ENCODE peak calls at places on chromosome 1, in nine cellular contexts. S is hepatocyte, Q is OCI-LY7, V is neural progenitor cell, T is PC-3, C is fibroblast of lung, A is HepG2, X is K562, E is IMR-90. F is an unnamed sample.
A peak's percentile ranks its signal among the peaks of the same experiment; 100 is the strongest.

GRCh38 chr1:226572325-226572726 is 23.8 kb downstream of the STUM start:
- DNase-seq in S (no peak), Q (no peak), V (no peak), T (no peak), C (no peak), A (no peak), X (no peak), E (no peak), F (no peak)

GRCh38 chr1:196557797-196558196 is 50.4 kb downstream of the KCNT2 start:
- DNase-seq in S (no peak), Q (no peak), V (no peak), T (no peak), C (peak; percentile 7), A (no peak), X (no peak), E (no peak), F (no peak)

GRCh38 chr1:24541711-24542346 is 14.1 kb upstream of the NCMAP start:
- DNase-seq in S (peak; percentile 35), Q (no peak), V (peak; percentile 53), T (no peak), C (no peak), A (peak; percentile 25), X (no peak), E (no peak), F (peak; percentile 55)

GRCh38 chr1:37822942-37823865 is 15.2 kb upstream of the YRDC start:
- DNase-seq in S (no peak), Q (no peak), V (no peak), T (peak; percentile 44), C (no peak), A (no peak), X (no peak), E (peak; percentile 56), F (no peak)

GRCh38 chr1:9313576-9313975 is 20.9 kb downstream of the SPSB1 start:
- DNase-seq in S (no peak), Q (no peak), V (no peak), T (no peak), C (no peak), A (no peak), X (no peak), E (no peak), F (no peak)

GRCh38 chr1:222284466-222284865 is 263.4 kb downstream of the HHIPL2 start:
- DNase-seq in S (no peak), Q (no peak), V (no peak), T (no peak), C (peak; percentile 66), A (no peak), X (no peak), E (peak; percentile 63), F (no peak)

GRCh38 chr1:53943490-53944043 is 1.9 kb downstream of the IFT25 start:
- DNase-seq in S (no peak), Q (no peak), V (no peak), T (no peak), C (no peak), A (no peak), X (no peak), E (no peak), F (no peak)

GRCh38 chr1:32091176-32091575 is 16.7 kb upstream of the KPNA6 start:
- DNase-seq in S (no peak), Q (no peak), V (no peak), T (no peak), C (no peak), A (no peak), X (no peak), E (no peak), F (no peak)

GRCh38 chr1:100866041-100866900 is 28.4 kb downstream of the EXTL2 start:
- DNase-seq in S (peak; percentile 44), Q (peak; percentile 42), V (peak; percentile 18), T (peak; percentile 59), C (peak; percentile 75), A (peak; percentile 10), X (peak; percentile 31), E (peak; percentile 70), F (peak; percentile 29)

GRCh38 chr1:185560760-185561159 is 173.4 kb upstream of the HMCN1 start:
- DNase-seq in S (no peak), Q (no peak), V (no peak), T (no peak), C (no peak), A (no peak), X (no peak), E (no peak), F (no peak)

GRCh38 chr1:208047476-208047934 is 136.6 kb upstream of the CD34 start:
- DNase-seq in S (peak; percentile 76), Q (no peak), V (no peak), T (no peak), C (peak; percentile 91), A (peak; percentile 68), X (no peak), E (peak; percentile 43), F (no peak)

GRCh38 chr1:20601123-20601825 is 12.4 kb downstream of the CDA start:
- DNase-seq in S (no peak), Q (peak; percentile 8), V (no peak), T (peak; percentile 84), C (peak; percentile 28), A (no peak), X (peak; percentile 42), E (peak; percentile 64), F (no peak)

GRCh38 chr1:15332952-15333715 is 76.6 kb upstream of the EFHD2 start:
- DNase-seq in S (no peak), Q (no peak), V (no peak), T (no peak), C (no peak), A (no peak), X (no peak), E (no peak), F (no peak)

GRCh38 chr1:236724049-236724448 is 37.8 kb downstream of the ACTN2 start:
- DNase-seq in S (no peak), Q (no peak), V (no peak), T (no peak), C (no peak), A (no peak), X (no peak), E (no peak), F (no peak)
- H3K4me3 ChIP-seq in S (no peak overlapping the region), Q (no peak overlapping the region), V (no peak overlapping the region), T (no peak overlapping the region), C (no peak overlapping the region), A (no peak overlapping the region), X (no peak overlapping the region), E (no peak overlapping the region), F (no peak overlapping the region)

GRCh38 chr1:64268653-64269557 is 65.5 kb downstream of the UBE2U start:
- DNase-seq in S (peak; percentile 93), Q (peak; percentile 72), V (peak; percentile 88), T (peak; percentile 87), C (peak; percentile 93), A (peak; percentile 55), X (peak; percentile 49), E (peak; percentile 85), F (peak; percentile 92)
- H2AFZ ChIP-seq in S (no peak overlapping the region), Q (no peak overlapping the region), V (no peak overlapping the region), T (peak overlapping the region; percentile 93), C (no peak overlapping the region), A (no peak overlapping the region), X (peak overlapping the region; percentile 46), E (no peak overlapping the region), F (peak overlapping the region; percentile 56)

GRCh38 chr1:35925741-35926140 is 5.2 kb upstream of the AGO3 start:
- DNase-seq in S (no peak), Q (no peak), V (no peak), T (no peak), C (peak; percentile 72), A (no peak), X (no peak), E (peak; percentile 92), F (no peak)
- H3K4me3 ChIP-seq in S (no peak overlapping the region), Q (no peak overlapping the region), V (no peak overlapping the region), T (no peak overlapping the region), C (no peak overlapping the region), A (no peak overlapping the region), X (no peak overlapping the region), E (no peak overlapping the region), F (no peak overlapping the region)

GRCh38 chr1:46546210-46546609 is 5.2 kb downstream of the KNCN start:
- DNase-seq in S (no peak), Q (no peak), V (no peak), T (no peak), C (no peak), A (no peak), X (no peak), E (no peak), F (no peak)
- H2AFZ ChIP-seq in S (no peak overlapping the region), Q (no peak overlapping the region), V (no peak overlapping the region), T (no peak overlapping the region), C (no peak overlapping the region), A (no peak overlapping the region), X (peak overlapping the region; percentile 63), E (no peak overlapping the region), F (no peak overlapping the region)

GRCh38 chr1:47533176-47534039 is 95.6 kb downstream of the FOXD2 start:
- DNase-seq in S (peak; percentile 75), Q (no peak), V (peak; percentile 94), T (no peak), C (peak; percentile 47), A (no peak), X (peak; percentile 24), E (peak; percentile 52), F (peak; percentile 88)
- H3K4me3 ChIP-seq in S (peak overlapping the region; percentile 11), Q (no peak overlapping the region), V (peak overlapping the region; percentile 50), T (no peak overlapping the region), C (peak overlapping the region; percentile 34), A (no peak overlapping the region), X (no peak overlapping the region), E (peak overlapping the region; percentile 45), F (peak overlapping the region; percentile 83)

DNA sequence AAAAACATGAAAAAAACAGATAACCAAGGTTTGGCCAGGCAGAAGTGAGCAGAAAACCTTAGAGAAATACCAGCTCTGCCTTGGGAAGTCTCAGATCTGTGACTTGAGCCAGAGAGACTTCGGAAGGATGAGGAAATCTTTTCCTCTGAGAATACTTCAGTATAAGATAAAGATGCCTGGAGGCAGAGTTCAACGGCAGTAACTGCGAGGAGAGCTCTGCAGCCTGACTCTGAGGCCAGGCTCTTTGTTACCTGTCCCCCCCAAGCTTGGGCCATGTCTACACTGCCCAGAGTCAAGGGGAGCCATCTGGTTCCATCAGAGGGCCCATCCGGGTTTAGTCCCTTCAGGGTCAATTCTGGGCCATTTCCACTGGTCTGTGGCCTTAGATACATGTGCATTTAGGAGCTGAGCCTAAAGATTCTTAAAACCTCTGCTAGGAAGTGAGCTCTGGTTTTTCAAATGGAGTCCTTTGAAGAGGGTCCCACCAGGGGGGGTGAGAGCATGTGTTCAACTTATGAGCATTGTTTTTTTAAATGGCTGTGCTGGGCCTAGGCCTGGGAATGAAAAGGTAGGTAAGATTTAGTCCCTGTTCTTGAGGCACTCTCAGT is 8.7 kb downstream of the KIRREL1 start:
- DNase-seq in S (peak; percentile 44), Q (no peak), V (peak; percentile 64), T (no peak), C (no peak), A (no peak), X (no peak), E (peak; percentile 51), F (peak; percentile 71)
- H2AFZ ChIP-seq in S (no peak overlapping the region), Q (no peak overlapping the region), V (no peak overlapping the region), T (no peak overlapping the region), C (no peak overlapping the region), A (no peak overlapping the region), X (no peak overlapping the region), E (no peak overlapping the region), F (no peak overlapping the region)

GRCh38 chr1:50979964-50980363 is 9.9 kb downstream of the CDKN2C start:
- DNase-seq in S (no peak), Q (no peak), V (no peak), T (no peak), C (no peak), A (no peak), X (no peak), E (no peak), F (no peak)
- H3K4me3 ChIP-seq in S (no peak overlapping the region), Q (no peak overlapping the region), V (no peak overlapping the region), T (peak overlapping the region; percentile 85), C (no peak overlapping the region), A (no peak overlapping the region), X (peak overlapping the region; percentile 67), E (no peak overlapping the region), F (no peak overlapping the region)